ENCODE peak calls at places on chromosome 12, in five cellular contexts. X is GM03348, I is fibroblast of the conjunctiva, J is substantia nigra, D is WTC11. Y is an unnamed sample.

GRCh38 chr12:121214171-121214777 is 4.3 kb downstream of the P2RX4 start:
- DNase-seq in D (no peak), I (peak), X (peak), J (no peak), Y (no peak)

GRCh38 chr12:401235-402126 is at the start of gene CCDC77:
- DNase-seq in D (peak), J (no peak), I (peak), X (peak), Y (peak)

GRCh38 chr12:12704593-12705230 is 8.7 kb upstream of the GPR19 start:
- DNase-seq in I (peak), X (peak), J (peak), D (peak), Y (peak)

GRCh38 chr12:64400041-64400440 is 4.2 kb upstream of the XPOT start:
- DNase-seq in I (no peak), J (peak), X (peak), D (no peak), Y (no peak)

GRCh38 chr12:120783197-120783596 is 57.6 kb downstream of the ACADS start:
- DNase-seq in D (no peak), I (peak), X (peak), J (no peak), Y (no peak)

GRCh38 chr12:3595721-3596120 is 104.7 kb downstream of the PRMT8 start:
- DNase-seq in I (no peak), D (no peak), J (no peak), X (no peak), Y (no peak)

GRCh38 chr12:105259226-105259625 is 23.3 kb upstream of the APPL2 start:
- DNase-seq in I (no peak), X (no peak), D (no peak), J (no peak), Y (no peak)

GRCh38 chr12:42807766-42808165 is 218.2 kb upstream of the PRICKLE1 start:
- DNase-seq in D (no peak), J (no peak), I (no peak), X (no peak), Y (no peak)

GRCh38 chr12:64931981-64932380 is 107.5 kb downstream of the TBC1D30 start:
- DNase-seq in X (no peak), J (no peak), I (no peak), D (no peak), Y (no peak)

GRCh38 chr12:69886101-69886500 is 61.1 kb downstream of the MYRFL start:
- DNase-seq in I (no peak), J (no peak), X (no peak), D (no peak), Y (no peak)

GRCh38 chr12:4286771-4287317 is 13.3 kb downstream of the CCND2 start:
- DNase-seq in D (peak), J (no peak), X (no peak), I (no peak), Y (no peak)

GRCh38 chr12:95942106-95942531 is 295 bp downstream of the CCDC38 start:
- DNase-seq in J (no peak), X (no peak), D (no peak), I (no peak), Y (no peak)